ENCODE peak calls at places on chromosomes 12 and 14, in seven cellular contexts. Q is HFF-Myc, R is right atrium auricular region, L is BJ, K is bronchial epithelial cell, E is natural killer cell, M is cardiac fibroblast. S is an unnamed sample.

GRCh38 chr12:42447371-42447786 is 121.4 kb downstream of the PPHLN1 start:
- DNase-seq in Q (no peak), R (no peak), L (no peak), K (no peak), E (no peak), M (peak; percentile 28), S (no peak)

GRCh38 chr12:72246370-72246769 is 25.8 kb upstream of the TRHDE start:
- DNase-seq in Q (no peak), R (no peak), L (no peak), K (no peak), E (no peak), M (no peak), S (no peak)

GRCh38 chr14:99718811-99719192 is 34.7 kb downstream of the CYP46A1 start:
- DNase-seq in Q (no peak), R (peak; percentile 16), L (no peak), K (no peak), E (no peak), M (no peak), S (no peak)

GRCh38 chr12:120406553-120406952 is 31.4 kb upstream of the COX6A1 start:
- DNase-seq in Q (no peak), R (no peak), L (no peak), K (no peak), E (no peak), M (no peak), S (no peak)

GRCh38 chr12:124847113-124847512 is 16.6 kb downstream of the SCARB1 start:
- DNase-seq in Q (no peak), R (no peak), L (no peak), K (no peak), E (no peak), M (no peak), S (peak; percentile 66)

GRCh38 chr14:84929834-84930233 is 600.1 kb upstream of the FLRT2 start:
- DNase-seq in Q (no peak), R (no peak), L (no peak), K (no peak), E (no peak), M (no peak), S (no peak)

GRCh38 chr14:21044106-21044618 is 2.0 kb downstream of the RNASE7 start:
- DNase-seq in Q (no peak), R (no peak), L (no peak), K (no peak), E (no peak), M (no peak), S (no peak)

GRCh38 chr12:132488127-132489077 is 1.5 kb upstream of the FBRSL1 start:
- DNase-seq in Q (no peak), R (peak; percentile 75), L (no peak), K (no peak), E (peak; percentile 35), M (no peak), S (no peak)

GRCh38 chr12:112574896-112575558 is 156.3 kb downstream of the PTPN11 start:
- DNase-seq in Q (no peak), R (no peak), L (no peak), K (no peak), E (no peak), M (no peak), S (no peak)

GRCh38 chr12:58363971-58364370 is 422.6 kb downstream of the ATP23 start:
- DNase-seq in Q (no peak), R (no peak), L (no peak), K (no peak), E (no peak), M (no peak), S (no peak)

GRCh38 chr14:51157012-51157411 is 62.1 kb upstream of the TRIM9 start:
- DNase-seq in Q (no peak), R (no peak), L (no peak), K (peak; percentile 54), E (no peak), M (peak; percentile 57), S (no peak)

GRCh38 chr12:119486599-119487154 is 106.9 kb upstream of the TMEM233 start:
- DNase-seq in Q (no peak), R (no peak), L (no peak), K (no peak), E (no peak), M (no peak), S (no peak)

GRCh38 chr12:13764748-13765147 is 216.7 kb downstream of the GRIN2B start:
- DNase-seq in Q (no peak), R (no peak), L (no peak), K (no peak), E (no peak), M (no peak), S (no peak)

GRCh38 chr14:95458459-95458858 is 58.0 kb downstream of the SYNE3 start:
- DNase-seq in Q (no peak), R (no peak), L (no peak), K (no peak), E (no peak), M (no peak), S (no peak)

GRCh38 chr14:66038214-66038977 is 447.8 kb upstream of the CCDC196 start:
- DNase-seq in Q (peak; percentile 5), R (peak; percentile 60), L (no peak), K (peak; percentile 86), E (no peak), M (peak; percentile 94), S (no peak)

GRCh38 chr12:1350934-1351240 is 243.5 kb downstream of the FBXL14 start:
- DNase-seq in Q (no peak), R (no peak), L (no peak), K (no peak), E (no peak), M (no peak), S (no peak)

DNA sequence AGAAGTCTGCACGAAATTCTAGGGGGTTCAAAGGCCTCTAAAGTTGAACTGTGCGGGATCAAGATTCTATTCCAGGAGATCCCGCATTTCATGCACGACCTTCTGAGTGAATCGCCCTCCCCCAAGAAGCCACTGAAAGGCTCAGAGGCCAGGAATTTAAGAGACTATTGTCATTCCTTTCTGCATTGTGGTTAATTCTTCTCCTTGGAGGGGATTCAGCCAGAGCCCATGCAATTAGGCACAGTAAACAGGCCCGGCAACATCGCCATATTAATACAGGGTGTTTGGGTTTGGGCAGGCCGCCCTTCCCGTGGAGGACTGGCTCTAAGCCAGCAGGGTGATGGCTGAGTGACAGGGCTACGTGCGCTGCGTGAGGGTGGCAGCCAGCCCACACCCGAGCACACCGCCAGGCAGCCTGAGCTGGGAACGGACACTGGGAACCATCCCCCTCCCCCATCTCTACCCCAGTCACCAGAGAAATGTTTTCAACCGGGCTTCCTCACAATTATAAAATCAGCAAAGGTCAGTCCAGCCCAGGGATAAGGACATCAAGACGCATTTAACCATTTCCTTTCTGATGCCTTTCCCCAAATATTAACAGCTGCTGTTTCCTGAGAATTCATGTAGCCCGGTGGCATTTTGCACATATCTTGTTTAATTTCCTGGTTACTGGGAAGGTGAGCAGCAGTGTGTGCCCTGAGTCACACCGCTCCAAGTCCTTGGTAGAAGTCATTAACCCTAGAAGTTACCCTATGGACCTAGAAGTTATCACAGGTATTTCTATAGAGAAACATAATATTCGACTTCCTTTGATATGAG is 12.5 kb downstream of the EGLN3 start:
- DNase-seq in Q (no peak), R (peak; percentile 79), L (no peak), K (peak; percentile 73), E (no peak), M (peak; percentile 77), S (peak; percentile 85)
- TF ChIP-seq CTCF in Q (no peak), R (no peak), L (no peak), K (no peak), E (no peak), M (no peak), S (no peak)

GRCh38 chr14:79855789-79856188 is 355.5 kb downstream of the DIO2 start:
- DNase-seq in Q (no peak), R (no peak), L (no peak), K (no peak), E (no peak), M (peak; percentile 28), S (no peak)

GRCh38 chr14:79856357-79856756 is 354.9 kb downstream of the DIO2 start:
- DNase-seq in Q (no peak), R (no peak), L (peak; percentile 30), K (no peak), E (no peak), M (peak; percentile 61), S (no peak)

GRCh38 chr14:79862045-79862444 is 349.3 kb downstream of the DIO2 start:
- DNase-seq in Q (no peak), R (no peak), L (no peak), K (no peak), E (no peak), M (no peak), S (no peak)

GRCh38 chr14:79861111-79861510 is 350.2 kb downstream of the DIO2 start:
- DNase-seq in Q (no peak), R (no peak), L (no peak), K (no peak), E (no peak), M (no peak), S (no peak)
- TF ChIP-seq CTCF in Q (no peak), R (no peak), L (peak; percentile 6), K (no peak), E (no peak), M (no peak), S (no peak)

DNA sequence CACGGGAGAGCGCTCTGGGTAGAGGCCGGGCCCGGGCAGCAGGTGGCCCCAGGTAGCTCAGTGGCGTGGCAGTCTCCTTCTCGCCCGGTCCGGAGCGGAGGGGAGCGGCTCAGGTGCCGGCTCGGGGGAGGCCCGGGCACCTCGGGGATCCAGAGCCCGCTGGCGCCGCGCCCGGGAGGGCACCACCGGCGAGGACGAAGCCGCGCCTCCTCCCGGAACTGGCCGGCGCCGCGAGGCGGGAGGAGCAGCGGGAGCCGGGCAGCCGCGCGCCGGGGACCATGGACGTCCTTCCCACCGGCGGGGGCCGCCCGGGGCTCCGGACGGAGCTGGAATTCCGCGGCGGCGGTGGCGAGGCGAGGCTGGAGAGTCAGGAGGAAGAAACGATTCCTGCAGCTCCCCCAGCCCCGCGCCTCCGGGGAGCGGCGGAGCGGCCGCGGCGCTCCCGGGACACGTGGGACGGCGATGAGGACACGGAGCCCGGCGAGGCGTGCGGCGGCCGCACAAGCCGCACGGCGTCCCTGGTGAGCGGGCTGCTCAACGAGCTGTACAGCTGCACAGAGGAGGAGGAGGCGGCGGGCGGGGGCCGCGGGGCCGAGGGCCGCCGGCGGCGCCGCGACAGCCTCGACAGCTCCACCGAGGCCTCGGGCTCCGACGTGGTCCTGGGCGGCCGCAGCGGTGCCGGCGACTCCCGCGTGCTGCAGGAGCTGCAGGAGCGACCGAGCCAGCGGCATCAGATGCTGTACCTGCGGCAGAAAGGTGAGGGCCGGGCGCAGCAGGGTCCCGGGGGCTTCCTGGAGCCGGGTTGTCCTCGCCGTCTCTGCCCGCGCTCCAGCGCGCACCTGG is 21.5 kb upstream of the GNS start:
- DNase-seq in Q (no peak), R (no peak), L (no peak), K (no peak), E (peak; percentile 26), M (no peak), S (peak; percentile 87)
- TF ChIP-seq CTCF in Q (no peak), R (no peak), L (no peak), K (no peak), E (no peak), M (no peak), S (no peak)

DNA sequence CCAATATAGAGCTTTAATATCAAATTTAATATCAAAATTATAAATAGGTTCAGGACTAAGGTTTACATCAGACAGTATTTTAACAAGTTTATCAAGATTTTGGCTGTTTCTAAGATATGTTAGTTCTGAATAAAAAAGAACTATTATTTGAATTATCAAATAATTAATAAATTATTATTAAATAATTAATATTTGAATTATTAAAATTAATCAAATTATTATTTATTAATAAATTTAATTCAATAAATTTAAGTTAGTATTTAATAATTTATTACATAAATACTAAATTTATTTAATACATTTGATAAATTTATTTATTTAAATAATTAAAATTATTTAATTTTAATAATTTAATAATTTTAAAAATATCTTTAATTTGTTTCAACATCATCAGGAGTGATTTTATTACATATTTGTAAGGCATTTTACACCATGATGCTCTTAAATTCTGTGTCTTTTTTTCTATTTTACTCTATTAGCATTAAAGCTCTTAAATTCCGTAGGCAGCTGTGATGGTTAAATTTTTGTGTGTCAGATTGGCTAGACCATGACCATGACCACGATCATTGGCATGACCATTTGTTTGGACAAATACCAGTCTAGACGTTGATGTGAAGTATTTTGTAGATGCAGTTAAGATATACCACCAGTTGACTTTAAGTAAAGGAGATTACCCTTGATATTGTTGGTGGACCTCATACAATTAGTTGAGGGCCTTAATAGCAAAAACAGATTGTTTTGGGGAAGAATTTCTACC is 82.6 kb downstream of the BBS10 start:
- DNase-seq in Q (no peak), R (no peak), L (no peak), K (peak; percentile 15), E (no peak), M (no peak), S (no peak)
- TF ChIP-seq CTCF in Q (no peak), R (no peak), L (no peak), K (no peak), E (no peak), M (no peak), S (no peak)

S was measured in stomach.